ENCODE peak calls at places on chromosomes 13 and 19, in five cellular contexts. J, G, L, K and R are unnamed samples.

GRCh38 chr13:114230117-114230516 is 4.6 kb upstream of the CDC16 start:
- DNase-seq in K (no peak), J (no peak), L (no peak), G (no peak), R (no peak)

GRCh38 chr13:98981596-98982195 is 3.8 kb upstream of the DOCK9 start:
- DNase-seq in G (no peak), K (no peak), L (no peak), J (no peak), R (no peak)

GRCh38 chr13:105971720-105972119 is 563.7 kb downstream of the EFNB2 start:
- DNase-seq in K (no peak), L (no peak), G (no peak), J (no peak), R (no peak)

GRCh38 chr13:97198753-97199152 is 23.4 kb upstream of the MBNL2 start:
- DNase-seq in K (no peak), G (no peak), L (no peak), J (no peak), R (no peak)

GRCh38 chr19:11191273-11191755 is 6.0 kb downstream of the KANK2 start:
- DNase-seq in J (no peak), L (peak), K (peak), G (no peak), R (no peak)

GRCh38 chr13:60922526-60923231 is 493.0 kb downstream of the PCDH20 start:
- DNase-seq in G (no peak), L (no peak), K (no peak), J (no peak), R (no peak)

GRCh38 chr13:79392882-79393563 is 13.0 kb downstream of the RBM26 start:
- DNase-seq in G (no peak), K (peak), L (no peak), J (no peak), R (no peak)

GRCh38 chr13:75458696-75459422 is 23.1 kb downstream of the TBC1D4 start:
- DNase-seq in K (no peak), L (no peak), G (peak), J (no peak), R (no peak)

GRCh38 chr13:24356270-24356669 is 46.9 kb downstream of the C1QTNF9 start:
- DNase-seq in G (no peak), L (no peak), J (no peak), K (no peak), R (no peak)

GRCh38 chr13:93309886-93310520 is 83.4 kb downstream of the GPC6 start:
- DNase-seq in J (no peak), K (peak), L (no peak), G (no peak), R (peak)

GRCh38 chr19:6739884-6740588 is 556 bp downstream of the TRIP10 start:
- DNase-seq in L (peak), K (no peak), G (no peak), J (peak), R (no peak)

GRCh38 chr13:33543631-33544030 is 258.1 kb upstream of the STARD13 start:
- DNase-seq in K (no peak), G (no peak), L (peak), J (no peak), R (no peak)

GRCh38 chr19:11663162-11663561 is 65.9 kb downstream of the ZNF627 start:
- DNase-seq in G (no peak), L (no peak), J (no peak), K (no peak), R (no peak)

GRCh38 chr19:873084-874019 is 13.9 kb downstream of the CFD start:
- DNase-seq in L (peak), K (peak), G (peak), J (peak), R (no peak)